ENCODE peak calls at places on chromosomes 13 and 19, in four cellular contexts. F, J, O and H are unnamed samples.

GRCh38 chr19:16435238-16435911 is 36.4 kb downstream of the EPS15L1 start:
- DNase-seq in F (peak; percentile 98), J (peak; percentile 20), O (no peak), H (peak; percentile 84)

GRCh38 chr13:86020350-86021002 is 221.3 kb upstream of the SLITRK6 start:
- DNase-seq in F (peak; percentile 41), J (no peak), O (no peak), H (no peak)

GRCh38 chr13:21033224-21033855 is 28.0 kb downstream of the LATS2 start:
- DNase-seq in J (no peak), F (no peak), O (no peak), H (no peak)

GRCh38 chr19:15280915-15281683 is 48.9 kb upstream of the EPHX3 start:
- DNase-seq in O (no peak), F (peak; percentile 89), J (peak; percentile 66), H (peak; percentile 53)

GRCh38 chr19:44777715-44778347 is at the start of gene CBLC:
- DNase-seq in J (peak; percentile 30), O (no peak), F (no peak), H (no peak)

GRCh38 chr13:28753208-28753892 is 34.6 kb upstream of the SLC46A3 start:
- DNase-seq in J (no peak), O (no peak), F (peak; percentile 91), H (peak; percentile 81)

GRCh38 chr19:8305798-8306197 is 2.4 kb downstream of the CD320 start:
- DNase-seq in J (no peak), O (no peak), F (no peak), H (no peak)

GRCh38 chr19:58439576-58440554 is at the start of gene ZNF132:
- DNase-seq in J (no peak), O (peak; percentile 98), F (peak; percentile 100), H (peak; percentile 100)

GRCh38 chr19:1264801-1265610 is 4.1 kb upstream of the CIRBP start:
- DNase-seq in O (no peak), F (peak; percentile 88), J (peak; percentile 78), H (peak; percentile 68)

GRCh38 chr13:75985132-75985531 is 349.0 kb downstream of the LMO7 start:
- DNase-seq in O (no peak), F (no peak), J (peak; percentile 81), H (no peak)

GRCh38 chr13:42656136-42656535 is 82.2 kb downstream of the TNFSF11 start:
- DNase-seq in J (no peak), O (no peak), F (no peak), H (no peak)

GRCh38 chr19:3555653-3556422 is 1.5 kb downstream of the MFSD12 start:
- DNase-seq in O (no peak), J (no peak), F (no peak), H (no peak)

GRCh38 chr13:113877149-113877990 is 13.5 kb upstream of the GAS6 start:
- DNase-seq in O (no peak), J (no peak), F (no peak), H (no peak)

GRCh38 chr13:105573134-105573533 is 962.3 kb downstream of the EFNB2 start:
- DNase-seq in F (no peak), O (no peak), J (no peak), H (peak; percentile 41)

GRCh38 chr13:26679945-26680516 is 80.6 kb downstream of the GPR12 start:
- DNase-seq in O (no peak), F (peak; percentile 54), J (peak; percentile 2), H (no peak)

GRCh38 chr19:17048885-17049453 is 22.4 kb upstream of the CPAMD8 start:
- DNase-seq in F (no peak), O (no peak), J (no peak), H (no peak)

GRCh38 chr13:33639640-33640080 is 178.3 kb upstream of the RFC3 start:
- DNase-seq in F (no peak), J (no peak), O (peak; percentile 40), H (no peak)

GRCh38 chr19:16661480-16662034 is 618 bp downstream of the TMEM38A start:
- DNase-seq in F (no peak), J (peak; percentile 29), O (no peak), H (no peak)

GRCh38 chr13:114319441-114319871 is 5.2 kb downstream of the CHAMP1 start:
- DNase-seq in O (no peak), F (peak; percentile 93), J (no peak), H (no peak)

GRCh38 chr19:8254286-8255001 is 45.3 kb downstream of the CERS4 start:
- DNase-seq in J (no peak), O (no peak), F (no peak), H (no peak)

GRCh38 chr19:13764821-13765394 is 586 bp downstream of the MRI1 start:
- DNase-seq in J (peak; percentile 41), F (no peak), O (no peak), H (no peak)

GRCh38 chr19:19304186-19304975 is 15.9 kb downstream of the SUGP1 start:
- DNase-seq in O (no peak), J (no peak), F (no peak), H (no peak)

GRCh38 chr19:58196911-58197616 is 14.2 kb downstream of the ZNF274 start:
- DNase-seq in J (peak; percentile 31), F (peak; percentile 13), O (no peak), H (peak; percentile 38)

GRCh38 chr19:16204005-16204294 is 6.2 kb downstream of the AP1M1 start:
- DNase-seq in F (no peak), J (no peak), O (no peak), H (no peak)

GRCh38 chr19:15374796-15375440 is 4.7 kb downstream of the AKAP8 start:
- DNase-seq in J (no peak), F (no peak), O (no peak), H (peak; percentile 29)

DNA sequence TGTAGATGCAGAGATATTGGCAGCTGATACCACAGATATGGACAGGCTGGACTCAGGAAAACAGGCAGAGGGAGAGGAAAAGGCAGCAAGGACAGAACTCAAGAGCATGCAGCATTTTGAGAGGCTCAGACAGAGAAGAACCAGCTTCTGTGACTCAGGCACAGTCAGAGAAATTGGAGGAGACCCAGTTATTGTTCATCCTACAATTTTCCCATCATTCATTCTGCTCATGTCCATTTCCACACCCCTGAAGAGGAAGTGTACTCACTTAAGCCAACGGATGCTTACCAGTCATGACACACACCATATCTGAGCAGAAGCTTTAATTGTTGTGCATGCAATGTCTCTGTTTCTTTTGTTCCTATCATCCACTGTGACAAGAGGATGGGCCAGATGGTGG is 359.8 kb upstream of the HTR2A start:
- DNase-seq in J (no peak), O (no peak), F (peak; percentile 93), H (no peak)
- TF ChIP-seq FOS in J (no peak), O (no peak), F (no peak), H (no peak)

GRCh38 chr19:40723661-40724254 is 6.8 kb downstream of the ITPKC start:
- DNase-seq in F (no peak), O (no peak), J (no peak), H (no peak)

GRCh38 chr19:40719414-40719894 is 2.5 kb downstream of the ITPKC start:
- DNase-seq in J (no peak), F (no peak), O (peak; percentile 15), H (no peak)

GRCh38 chr19:40721140-40721486 is 4.2 kb downstream of the ITPKC start:
- DNase-seq in F (no peak), O (no peak), J (no peak), H (peak; percentile 8)

GRCh38 chr19:40724315-40724714 is 7.4 kb downstream of the ITPKC start:
- DNase-seq in O (no peak), J (no peak), F (no peak), H (no peak)

GRCh38 chr19:40721936-40722661 is 5.2 kb downstream of the ITPKC start:
- DNase-seq in J (no peak), O (no peak), F (peak; percentile 41), H (peak; percentile 71)
- TF ChIP-seq FOS in J (no peak), O (no peak), F (no peak), H (peak; percentile 77)

DNA sequence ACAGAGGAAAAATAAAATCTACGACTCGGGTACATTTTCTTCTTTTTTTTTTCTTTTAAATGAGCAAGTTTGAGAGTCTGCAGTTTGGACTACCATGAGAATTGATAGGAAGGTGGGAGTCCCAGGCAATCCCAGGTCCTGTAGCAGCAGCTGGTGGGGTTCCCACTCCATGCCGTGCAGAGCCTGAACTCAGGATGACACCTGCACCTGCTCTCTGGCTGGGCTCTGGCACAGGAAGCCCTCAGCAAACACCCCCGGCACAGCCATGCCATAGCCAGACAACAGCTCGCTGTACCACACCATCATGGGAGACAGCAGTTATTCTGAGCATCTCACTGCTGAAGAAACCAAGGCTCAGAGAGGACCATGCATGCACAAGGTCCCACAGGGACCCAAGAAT is 6.2 kb upstream of the GP6 start:
- DNase-seq in J (no peak), O (no peak), F (no peak), H (no peak)
- TF ChIP-seq FOS in J (no peak), O (no peak), F (no peak), H (no peak)

GRCh38 chr13:35496011-35496410 is 19.5 kb upstream of the MAB21L1 start:
- DNase-seq in O (no peak), F (no peak), J (no peak), H (no peak)

GRCh38 chr13:35501721-35502235 is 25.3 kb upstream of the MAB21L1 start:
- DNase-seq in O (no peak), F (no peak), J (no peak), H (no peak)

GRCh38 chr13:35500071-35500595 is 23.6 kb upstream of the MAB21L1 start:
- DNase-seq in J (no peak), O (no peak), F (no peak), H (no peak)

GRCh38 chr13:35499131-35500051 is 22.9 kb upstream of the MAB21L1 start:
- DNase-seq in F (no peak), O (no peak), J (no peak), H (no peak)

GRCh38 chr13:35496761-35497386 is 20.4 kb upstream of the MAB21L1 start:
- DNase-seq in J (no peak), O (no peak), F (no peak), H (no peak)
- TF ChIP-seq FOS in J (no peak), O (no peak), F (no peak), H (no peak)

GRCh38 chr19:55146648-55147218 is 2.3 kb downstream of the TNNT1 start:
- DNase-seq in J (peak; percentile 94), O (no peak), F (no peak), H (no peak)
- TF ChIP-seq FOS in J (no peak), O (no peak), F (no peak), H (no peak)